ENCODE peak calls at places on chromosomes 7 and 10, in six cellular contexts. One of them, this sample, is unnamed.

GRCh38 chr10:26468691-26469090 is 30.6 kb downstream of the APBB1IP start:
- DNase-seq in activated CD4-positive, alpha-beta T cell treated with anti-CD3 and anti-CD28 coated beads for 48 hours: no peak
- DNase-seq in activated CD8-positive, alpha-beta memory T cell treated with anti-CD3 and anti-CD28 coated beads, Interleukin-2, amount 50 U/mL, for 48 hours: no peak
- DNase-seq in stimulated activated CD4-positive, alpha-beta T cell treated with anti-CD3 and anti-CD28 coated beads, Interleukin-4, amount 100 ng/mL, for 1 hour: no peak
- DNase-seq in amygdala: no peak
- DNase-seq in AG08395: no peak
- DNase-seq in this sample: no peak

GRCh38 chr10:112094984-112095383 is 88.6 kb downstream of the GPAM start:
- DNase-seq in AG08395: no peak
- DNase-seq in activated CD8-positive, alpha-beta memory T cell treated with anti-CD3 and anti-CD28 coated beads, Interleukin-2, amount 50 U/mL, for 48 hours: no peak
- DNase-seq in activated CD4-positive, alpha-beta T cell treated with anti-CD3 and anti-CD28 coated beads for 48 hours: no peak
- DNase-seq in stimulated activated CD4-positive, alpha-beta T cell treated with anti-CD3 and anti-CD28 coated beads, Interleukin-4, amount 100 ng/mL, for 1 hour: no peak
- DNase-seq in amygdala: no peak
- DNase-seq in this sample: no peak

GRCh38 chr10:102504179-102504975 is 605 bp downstream of the SUFU start:
- DNase-seq in activated CD8-positive, alpha-beta memory T cell treated with anti-CD3 and anti-CD28 coated beads, Interleukin-2, amount 50 U/mL, for 48 hours: peak; percentile 75
- DNase-seq in AG08395: no peak
- DNase-seq in amygdala: no peak
- DNase-seq in stimulated activated CD4-positive, alpha-beta T cell treated with anti-CD3 and anti-CD28 coated beads, Interleukin-4, amount 100 ng/mL, for 1 hour: peak; percentile 40
- DNase-seq in activated CD4-positive, alpha-beta T cell treated with anti-CD3 and anti-CD28 coated beads for 48 hours: peak; percentile 53
- DNase-seq in this sample: no peak

GRCh38 chr10:124008187-124008970 is 85.0 kb downstream of the CHST15 start:
- DNase-seq in AG08395: no peak
- DNase-seq in amygdala: no peak
- DNase-seq in stimulated activated CD4-positive, alpha-beta T cell treated with anti-CD3 and anti-CD28 coated beads, Interleukin-4, amount 100 ng/mL, for 1 hour: no peak
- DNase-seq in activated CD4-positive, alpha-beta T cell treated with anti-CD3 and anti-CD28 coated beads for 48 hours: no peak
- DNase-seq in activated CD8-positive, alpha-beta memory T cell treated with anti-CD3 and anti-CD28 coated beads, Interleukin-2, amount 50 U/mL, for 48 hours: no peak
- DNase-seq in this sample: no peak

GRCh38 chr7:20152057-20152456 is 65.1 kb downstream of the MACC1 start:
- DNase-seq in activated CD4-positive, alpha-beta T cell treated with anti-CD3 and anti-CD28 coated beads for 48 hours: no peak
- DNase-seq in stimulated activated CD4-positive, alpha-beta T cell treated with anti-CD3 and anti-CD28 coated beads, Interleukin-4, amount 100 ng/mL, for 1 hour: no peak
- DNase-seq in amygdala: no peak
- DNase-seq in AG08395: no peak
- DNase-seq in activated CD8-positive, alpha-beta memory T cell treated with anti-CD3 and anti-CD28 coated beads, Interleukin-2, amount 50 U/mL, for 48 hours: no peak
- DNase-seq in this sample: no peak

GRCh38 chr10:35735412-35735811 is 93.3 kb upstream of the FZD8 start:
- DNase-seq in stimulated activated CD4-positive, alpha-beta T cell treated with anti-CD3 and anti-CD28 coated beads, Interleukin-4, amount 100 ng/mL, for 1 hour: no peak
- DNase-seq in activated CD4-positive, alpha-beta T cell treated with anti-CD3 and anti-CD28 coated beads for 48 hours: no peak
- DNase-seq in activated CD8-positive, alpha-beta memory T cell treated with anti-CD3 and anti-CD28 coated beads, Interleukin-2, amount 50 U/mL, for 48 hours: no peak
- DNase-seq in amygdala: no peak
- DNase-seq in AG08395: peak; percentile 79
- DNase-seq in this sample: no peak

GRCh38 chr10:17841055-17841454 is 31.9 kb downstream of the MRC1 start:
- DNase-seq in stimulated activated CD4-positive, alpha-beta T cell treated with anti-CD3 and anti-CD28 coated beads, Interleukin-4, amount 100 ng/mL, for 1 hour: no peak
- DNase-seq in activated CD4-positive, alpha-beta T cell treated with anti-CD3 and anti-CD28 coated beads for 48 hours: no peak
- DNase-seq in activated CD8-positive, alpha-beta memory T cell treated with anti-CD3 and anti-CD28 coated beads, Interleukin-2, amount 50 U/mL, for 48 hours: no peak
- DNase-seq in amygdala: no peak
- DNase-seq in AG08395: no peak
- DNase-seq in this sample: no peak

GRCh38 chr10:92891885-92892705 is 43.8 kb downstream of the EXOC6 start:
- DNase-seq in AG08395: peak; percentile 23
- DNase-seq in amygdala: no peak
- DNase-seq in activated CD8-positive, alpha-beta memory T cell treated with anti-CD3 and anti-CD28 coated beads, Interleukin-2, amount 50 U/mL, for 48 hours: no peak
- DNase-seq in stimulated activated CD4-positive, alpha-beta T cell treated with anti-CD3 and anti-CD28 coated beads, Interleukin-4, amount 100 ng/mL, for 1 hour: no peak
- DNase-seq in activated CD4-positive, alpha-beta T cell treated with anti-CD3 and anti-CD28 coated beads for 48 hours: no peak
- DNase-seq in this sample: no peak

GRCh38 chr10:53209941-53210611 is 437.5 kb upstream of the MBL2 start:
- DNase-seq in stimulated activated CD4-positive, alpha-beta T cell treated with anti-CD3 and anti-CD28 coated beads, Interleukin-4, amount 100 ng/mL, for 1 hour: no peak
- DNase-seq in activated CD8-positive, alpha-beta memory T cell treated with anti-CD3 and anti-CD28 coated beads, Interleukin-2, amount 50 U/mL, for 48 hours: no peak
- DNase-seq in AG08395: no peak
- DNase-seq in activated CD4-positive, alpha-beta T cell treated with anti-CD3 and anti-CD28 coated beads for 48 hours: no peak
- DNase-seq in amygdala: no peak
- DNase-seq in this sample: no peak

GRCh38 chr7:143305423-143306070 is 10.4 kb upstream of the CLCN1 start:
- DNase-seq in activated CD8-positive, alpha-beta memory T cell treated with anti-CD3 and anti-CD28 coated beads, Interleukin-2, amount 50 U/mL, for 48 hours: peak; percentile 89
- DNase-seq in stimulated activated CD4-positive, alpha-beta T cell treated with anti-CD3 and anti-CD28 coated beads, Interleukin-4, amount 100 ng/mL, for 1 hour: peak; percentile 75
- DNase-seq in AG08395: peak; percentile 43
- DNase-seq in amygdala: no peak
- DNase-seq in activated CD4-positive, alpha-beta T cell treated with anti-CD3 and anti-CD28 coated beads for 48 hours: peak; percentile 87
- DNase-seq in this sample: peak; percentile 82

GRCh38 chr7:138608292-138608691 is 92.9 kb downstream of the SVOPL start:
- DNase-seq in stimulated activated CD4-positive, alpha-beta T cell treated with anti-CD3 and anti-CD28 coated beads, Interleukin-4, amount 100 ng/mL, for 1 hour: no peak
- DNase-seq in AG08395: peak; percentile 33
- DNase-seq in amygdala: no peak
- DNase-seq in activated CD8-positive, alpha-beta memory T cell treated with anti-CD3 and anti-CD28 coated beads, Interleukin-2, amount 50 U/mL, for 48 hours: no peak
- DNase-seq in activated CD4-positive, alpha-beta T cell treated with anti-CD3 and anti-CD28 coated beads for 48 hours: peak; percentile 39
- DNase-seq in this sample: no peak

GRCh38 chr7:146172112-146172511 is 55.5 kb downstream of the CNTNAP2 start:
- DNase-seq in amygdala: no peak
- DNase-seq in activated CD8-positive, alpha-beta memory T cell treated with anti-CD3 and anti-CD28 coated beads, Interleukin-2, amount 50 U/mL, for 48 hours: no peak
- DNase-seq in AG08395: no peak
- DNase-seq in stimulated activated CD4-positive, alpha-beta T cell treated with anti-CD3 and anti-CD28 coated beads, Interleukin-4, amount 100 ng/mL, for 1 hour: no peak
- DNase-seq in activated CD4-positive, alpha-beta T cell treated with anti-CD3 and anti-CD28 coated beads for 48 hours: no peak
- DNase-seq in this sample: no peak

GRCh38 chr10:21084700-21085099 is 187.6 kb upstream of the NEBL start:
- DNase-seq in stimulated activated CD4-positive, alpha-beta T cell treated with anti-CD3 and anti-CD28 coated beads, Interleukin-4, amount 100 ng/mL, for 1 hour: no peak
- DNase-seq in activated CD4-positive, alpha-beta T cell treated with anti-CD3 and anti-CD28 coated beads for 48 hours: no peak
- DNase-seq in AG08395: no peak
- DNase-seq in amygdala: no peak
- DNase-seq in activated CD8-positive, alpha-beta memory T cell treated with anti-CD3 and anti-CD28 coated beads, Interleukin-2, amount 50 U/mL, for 48 hours: no peak
- DNase-seq in this sample: no peak

GRCh38 chr7:93203496-93203895 is 22.8 kb downstream of the HEPACAM2 start:
- DNase-seq in activated CD8-positive, alpha-beta memory T cell treated with anti-CD3 and anti-CD28 coated beads, Interleukin-2, amount 50 U/mL, for 48 hours: no peak
- DNase-seq in activated CD4-positive, alpha-beta T cell treated with anti-CD3 and anti-CD28 coated beads for 48 hours: no peak
- DNase-seq in AG08395: no peak
- DNase-seq in stimulated activated CD4-positive, alpha-beta T cell treated with anti-CD3 and anti-CD28 coated beads, Interleukin-4, amount 100 ng/mL, for 1 hour: no peak
- DNase-seq in amygdala: no peak
- DNase-seq in this sample: no peak

GRCh38 chr7:81924494-81924893 is 154.6 kb upstream of the HGF start:
- DNase-seq in stimulated activated CD4-positive, alpha-beta T cell treated with anti-CD3 and anti-CD28 coated beads, Interleukin-4, amount 100 ng/mL, for 1 hour: no peak
- DNase-seq in AG08395: no peak
- DNase-seq in activated CD8-positive, alpha-beta memory T cell treated with anti-CD3 and anti-CD28 coated beads, Interleukin-2, amount 50 U/mL, for 48 hours: no peak
- DNase-seq in activated CD4-positive, alpha-beta T cell treated with anti-CD3 and anti-CD28 coated beads for 48 hours: no peak
- DNase-seq in amygdala: no peak
- DNase-seq in this sample: no peak

GRCh38 chr7:28957064-28957821 is 887 bp downstream of the TRIL start:
- DNase-seq in stimulated activated CD4-positive, alpha-beta T cell treated with anti-CD3 and anti-CD28 coated beads, Interleukin-4, amount 100 ng/mL, for 1 hour: no peak
- DNase-seq in amygdala: no peak
- DNase-seq in AG08395: no peak
- DNase-seq in activated CD8-positive, alpha-beta memory T cell treated with anti-CD3 and anti-CD28 coated beads, Interleukin-2, amount 50 U/mL, for 48 hours: peak; percentile 56
- DNase-seq in activated CD4-positive, alpha-beta T cell treated with anti-CD3 and anti-CD28 coated beads for 48 hours: peak; percentile 25
- DNase-seq in this sample: no peak